ENCODE peak calls at places on chromosomes 3 and 15, in eight cellular contexts. X is RWPE2; A is activated CD8-positive, alpha-beta memory T cell treated with anti-CD3 and anti-CD28 coated beads, Interleukin-2, amount 10 ng/mL, durations not matched to agents 7 days and 5 days; G is naive thymus-derived CD4-positive, alpha-beta T cell; V is A549; R is CD8-positive, alpha-beta T cell; D is activated CD8-positive, alpha-beta T cell treated with anti-CD3 and anti-CD28 coated beads for 36 hours; O is gastroesophageal sphincter. N is an unnamed sample.

GRCh38 chr3:112143689-112144088 is 10.6 kb upstream of the GCSAM start:
- ATAC-seq in X (no peak), A (peak), G (no peak), V (no peak), R (peak), D (peak), O (no peak), N (no peak)

GRCh38 chr15:49137861-49138260 is 17.5 kb downstream of the COPS2 start:
- ATAC-seq in X (peak), A (no peak), G (no peak), V (no peak), R (no peak), D (no peak), O (no peak), N (no peak)

GRCh38 chr3:161310649-161311423 is 60.5 kb downstream of the SPTSSB start:
- ATAC-seq in X (no peak), A (peak), G (peak), V (no peak), R (peak), D (peak), O (no peak), N (no peak)

GRCh38 chr15:60563066-60563465 is 84.1 kb upstream of the ICE2 start:
- ATAC-seq in X (no peak), A (no peak), G (no peak), V (no peak), R (no peak), D (no peak), O (no peak), N (no peak)

GRCh38 chr3:149579838-149580542 is 77.8 kb downstream of the WWTR1 start:
- ATAC-seq in X (peak), A (peak), G (no peak), V (no peak), R (peak), D (peak), O (no peak), N (no peak)

GRCh38 chr3:52433328-52434060 is 11.4 kb downstream of the SEMA3G start:
- ATAC-seq in X (no peak), A (no peak), G (no peak), V (no peak), R (no peak), D (no peak), O (no peak), N (no peak)

GRCh38 chr3:61807865-61808276 is 246.5 kb downstream of the PTPRG start:
- ATAC-seq in X (no peak), A (no peak), G (no peak), V (no peak), R (no peak), D (no peak), O (no peak), N (no peak)

GRCh38 chr3:61315874-61316273 is 64.6 kb upstream of the FHIT start:
- ATAC-seq in X (peak), A (no peak), G (no peak), V (no peak), R (no peak), D (no peak), O (no peak), N (no peak)

GRCh38 chr3:52086939-52087675 is 30.7 kb upstream of the DUSP7 start:
- ATAC-seq in X (no peak), A (peak), G (peak), V (no peak), R (no peak), D (no peak), O (no peak), N (no peak)

GRCh38 chr3:157355276-157355675 is 81.4 kb upstream of the PTX3 start:
- ATAC-seq in X (no peak), A (no peak), G (no peak), V (no peak), R (no peak), D (no peak), O (no peak), N (no peak)

GRCh38 chr15:40286061-40286532 is 3.2 kb upstream of the ANKRD63 start:
- ATAC-seq in X (no peak), A (no peak), G (no peak), V (no peak), R (no peak), D (no peak), O (no peak), N (no peak)